ENCODE peak calls at places on chromosomes 16 and 17, in four cellular contexts. P is progenitor cell of endocrine pancreas, W is uterus, Y is stomach. K is an unnamed sample.

GRCh38 chr17:9982159-9982558 is 77.1 kb upstream of the RCVRN start:
- DNase-seq in P (no peak), W (no peak), Y (no peak), K (no peak)

GRCh38 chr17:39974433-39974832 is 6.2 kb upstream of the PSMD3 start:
- DNase-seq in P (no peak), W (no peak), Y (no peak), K (no peak)

GRCh38 chr17:61209524-61209923 is 190.1 kb upstream of the TBX2 start:
- DNase-seq in P (no peak), W (no peak), Y (no peak), K (no peak)

GRCh38 chr17:48259710-48260291 is 152.2 kb downstream of the SNX11 start:
- DNase-seq in P (no peak), W (no peak), Y (no peak), K (no peak)

GRCh38 chr17:3594056-3594810 is 15.0 kb downstream of the TRPV1 start:
- DNase-seq in P (no peak), W (no peak), Y (no peak), K (no peak)

GRCh38 chr17:82912571-82913089 is 72.8 kb upstream of the ZNF750 start:
- DNase-seq in P (no peak), W (no peak), Y (no peak), K (no peak)

GRCh38 chr16:67396775-67397450 is 3.6 kb upstream of the TPPP3 start:
- DNase-seq in P (no peak), W (no peak), Y (no peak), K (no peak)

GRCh38 chr17:47660064-47660492 is 10.4 kb downstream of the KPNB1 start:
- DNase-seq in P (no peak), W (no peak), Y (no peak), K (no peak)

GRCh38 chr17:42233994-42234393 is 39.7 kb upstream of the GHDC start:
- DNase-seq in P (no peak), W (no peak), Y (no peak), K (no peak)

GRCh38 chr16:9061358-9061813 is 30.1 kb upstream of the HAPSTR1 start:
- DNase-seq in P (no peak), W (no peak), Y (no peak), K (no peak)

GRCh38 chr17:78534492-78535284 is 42.5 kb downstream of the DNAH17 start:
- DNase-seq in P (no peak), W (no peak), Y (no peak), K (no peak)
- TF ChIP-seq CTCF in P (no peak), W (no peak), Y (no peak), K (no peak)

DNA sequence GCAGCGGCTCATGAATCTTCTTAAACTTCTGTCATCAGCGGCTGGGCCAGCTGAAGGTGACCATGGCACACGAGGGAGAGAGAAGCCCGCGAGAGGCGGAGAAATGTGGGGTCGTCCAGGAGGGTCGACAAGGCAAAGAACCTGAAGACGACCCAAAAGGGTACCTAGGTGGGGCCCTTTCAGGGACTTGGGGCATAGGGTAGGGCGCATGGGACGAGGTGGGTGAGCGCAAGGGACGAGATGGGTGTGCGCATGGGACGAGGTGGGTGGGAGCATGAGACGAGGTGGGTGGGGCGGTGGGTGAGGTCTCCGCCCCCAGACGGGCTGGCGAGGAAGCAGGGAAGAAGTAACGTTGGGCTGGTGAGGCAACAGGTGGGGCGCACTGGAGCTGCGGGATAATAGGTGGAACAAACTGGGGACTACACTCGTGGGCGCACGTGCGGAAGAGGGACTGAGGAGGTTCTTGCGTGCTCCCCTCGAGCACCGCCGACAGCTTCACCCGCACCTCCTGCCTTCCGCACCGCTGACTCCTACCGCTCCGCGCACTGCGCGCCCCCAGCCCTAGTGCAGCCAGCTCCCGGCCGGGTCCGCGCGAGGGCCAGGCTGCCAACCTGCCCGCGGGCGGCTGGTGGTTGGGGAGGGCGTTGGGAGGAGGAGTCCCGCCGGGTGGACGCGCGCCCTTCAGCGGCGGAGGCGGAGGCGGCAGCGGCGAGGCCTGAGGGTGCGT is 23.2 kb upstream of the CRYM start:
- DNase-seq in P (peak), W (peak), Y (peak), K (peak)
- TF ChIP-seq CTCF in P (peak), W (no peak), Y (peak), K (peak)

DNA sequence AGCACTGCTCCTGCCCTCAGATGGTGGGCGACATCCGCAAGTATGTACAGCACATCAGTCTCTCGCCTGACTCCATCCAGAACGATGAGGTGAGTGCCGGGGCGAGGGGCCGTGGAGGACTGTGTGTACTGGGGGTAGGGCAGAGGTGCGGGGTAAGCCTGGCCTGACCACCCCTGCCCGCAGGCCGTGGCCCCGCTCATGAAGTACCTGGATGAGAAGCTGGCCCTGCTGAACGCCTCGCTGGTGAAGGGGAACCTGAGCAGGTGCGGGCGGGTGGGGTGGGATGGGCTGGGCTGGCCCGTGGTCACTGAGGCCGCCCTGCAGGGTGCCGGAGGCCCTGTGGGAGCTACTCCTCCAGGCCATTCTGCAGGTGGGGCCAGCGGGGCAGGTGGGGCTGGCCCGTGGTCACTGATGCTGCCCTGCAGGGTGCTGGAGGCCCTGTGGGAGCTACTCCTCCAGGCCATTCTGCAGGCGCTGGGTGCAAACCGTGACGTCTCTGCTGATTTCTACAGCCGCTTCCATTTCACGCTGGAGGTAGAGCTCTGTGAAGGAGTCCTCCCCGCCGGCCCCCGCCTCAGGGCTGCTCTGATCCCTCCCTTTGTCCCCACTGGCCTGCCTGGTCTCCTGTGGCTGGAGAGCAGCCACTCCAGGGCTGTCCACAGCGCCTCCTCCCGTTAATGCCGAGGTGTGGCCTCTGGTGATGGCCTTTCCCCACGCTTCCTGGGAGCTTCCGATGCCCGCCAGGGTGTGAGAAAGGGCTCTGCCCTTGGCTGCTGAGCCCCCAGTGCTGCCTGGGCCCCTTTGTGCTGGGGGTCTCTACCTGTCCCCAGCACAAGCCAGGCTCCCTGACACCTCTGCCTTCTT is 5.0 kb downstream of the TSR3 start:
- DNase-seq in P (no peak), W (no peak), Y (no peak), K (no peak)
- TF ChIP-seq CTCF in P (no peak), W (no peak), Y (no peak), K (no peak)

GRCh38 chr16:90019543-90020259 is 445 bp upstream of the DBNDD1 start:
- DNase-seq in P (peak), W (no peak), Y (peak), K (no peak)
- TF ChIP-seq CTCF in P (peak), W (no peak), Y (peak), K (peak)

GRCh38 chr17:2475056-2475455 is 36.6 kb downstream of the METTL16 start:
- DNase-seq in P (no peak), W (no peak), Y (no peak), K (no peak)
- TF ChIP-seq CTCF in P (no peak), W (no peak), Y (no peak), K (no peak)

GRCh38 chr17:5396612-5397011 is 22.9 kb downstream of the NUP88 start:
- DNase-seq in P (no peak), W (no peak), Y (no peak), K (no peak)

GRCh38 chr17:5405400-5405799 is 14.1 kb downstream of the NUP88 start:
- DNase-seq in P (no peak), W (no peak), Y (no peak), K (no peak)

DNA sequence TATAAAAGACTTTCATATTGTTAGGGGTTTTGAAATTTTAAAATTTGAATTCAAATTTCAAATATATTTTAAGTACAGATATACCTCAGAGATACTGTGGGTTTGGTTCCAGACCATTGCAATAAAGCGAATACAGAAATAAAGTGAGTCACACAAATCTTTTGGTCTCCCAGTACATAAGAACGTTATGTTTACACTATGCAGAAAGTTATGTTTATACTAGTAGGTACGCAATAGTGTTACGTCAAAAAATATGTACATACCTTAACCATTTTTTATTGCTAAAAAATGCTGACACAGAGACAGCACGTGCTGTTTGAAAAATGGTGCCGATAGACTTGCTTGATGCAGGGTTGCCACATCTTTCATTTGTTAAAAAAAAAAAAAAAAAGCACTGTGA is 19.7 kb downstream of the NUP88 start:
- DNase-seq in P (no peak), W (no peak), Y (no peak), K (no peak)
- TF ChIP-seq CTCF in P (no peak), W (no peak), Y (no peak), K (no peak)

DNA sequence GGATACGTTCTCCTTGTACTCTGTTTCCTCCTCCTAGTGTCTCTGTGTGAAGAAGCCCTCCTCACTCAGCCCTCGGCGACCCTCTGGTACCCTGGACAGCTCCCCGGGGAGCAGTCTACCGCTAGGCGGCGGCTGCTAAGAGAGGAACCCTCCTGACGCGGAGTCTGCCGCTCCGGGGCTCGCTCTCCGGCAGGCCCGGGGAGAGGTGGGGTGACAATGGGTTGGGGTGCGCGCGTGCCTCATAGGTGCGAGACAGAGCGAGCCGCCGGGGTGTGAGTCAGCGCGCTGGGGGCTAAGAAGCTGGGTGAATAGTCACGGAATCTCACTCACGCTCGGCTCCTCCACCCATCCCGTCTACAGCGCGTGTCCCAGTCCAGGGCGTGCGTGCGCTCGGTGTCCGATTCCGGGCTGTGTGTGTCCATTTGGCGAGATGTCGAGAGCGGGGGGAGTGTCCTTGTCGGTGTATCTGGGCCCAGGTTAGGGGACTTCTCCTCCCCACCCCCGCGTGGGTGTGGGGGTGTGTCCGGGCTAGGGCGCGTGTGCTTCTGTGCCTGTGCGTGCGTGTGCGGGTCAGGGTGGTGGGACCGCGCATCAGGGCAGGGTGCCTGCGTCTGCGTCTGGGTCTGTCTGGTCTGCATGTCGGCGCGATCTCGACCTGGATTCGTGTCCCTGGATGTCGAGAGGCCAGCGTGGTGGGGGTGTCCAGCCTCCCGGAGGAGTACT is 578 bp upstream of the HS3ST2 start:
- DNase-seq in P (peak), W (no peak), Y (peak), K (peak)
- TF ChIP-seq CTCF in P (peak), W (peak), Y (peak), K (peak)

GRCh38 chr16:57955572-57955971 is 15.4 kb downstream of the CNGB1 start:
- DNase-seq in P (no peak), W (no peak), Y (peak), K (no peak)
- TF ChIP-seq CTCF in P (no peak), W (no peak), Y (no peak), K (no peak)

DNA sequence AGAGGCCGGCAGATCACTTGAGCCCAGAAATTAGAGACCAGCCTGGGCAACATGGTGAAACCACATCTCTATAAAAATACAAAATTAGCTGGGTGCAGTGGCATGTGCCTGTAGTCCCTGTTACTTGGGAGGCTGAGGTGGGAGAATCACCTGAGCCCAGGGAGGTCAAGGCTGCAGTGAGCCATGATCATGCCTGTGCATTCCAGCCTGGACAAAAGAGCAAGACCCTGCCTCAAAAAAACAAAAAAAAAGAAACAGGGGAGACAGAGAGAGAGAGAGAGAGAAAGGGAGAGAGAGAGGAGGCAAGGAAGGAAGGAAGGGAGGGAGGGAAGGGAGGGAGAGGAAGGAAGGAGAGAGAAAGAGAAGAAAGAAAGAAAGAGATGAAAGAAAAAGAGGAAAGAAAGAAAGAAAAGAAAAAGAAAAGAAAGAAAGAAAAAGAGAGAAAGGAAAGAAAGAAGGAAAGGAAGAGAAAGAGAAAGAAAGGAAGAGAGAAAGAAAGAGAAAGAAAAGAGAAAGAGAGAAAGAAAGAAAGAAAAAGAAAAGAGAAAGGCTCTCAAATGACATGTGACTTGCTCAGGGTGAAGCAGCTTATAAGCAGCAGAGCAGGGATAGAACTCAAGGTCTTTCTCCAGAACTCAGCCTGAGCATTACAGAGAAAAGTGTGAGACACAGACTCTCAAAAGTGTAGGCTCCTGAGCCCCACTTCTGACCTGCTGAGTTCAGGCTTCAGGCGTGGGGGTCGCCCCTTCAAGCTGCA is 15.5 kb downstream of the CX3CL1 start:
- DNase-seq in P (no peak), W (no peak), Y (no peak), K (no peak)
- TF ChIP-seq CTCF in P (no peak), W (no peak), Y (no peak), K (no peak)

GRCh38 chr16:287981-288920 is 5.3 kb downstream of the PDIA2 start:
- DNase-seq in P (no peak), W (no peak), Y (no peak), K (no peak)

GRCh38 chr16:286491-287297 is 3.7 kb downstream of the PDIA2 start:
- DNase-seq in P (no peak), W (no peak), Y (no peak), K (no peak)

GRCh38 chr16:285146-286055 is 2.4 kb downstream of the PDIA2 start:
- DNase-seq in P (no peak), W (no peak), Y (no peak), K (no peak)

GRCh38 chr16:289395-289997 is 6.5 kb downstream of the PDIA2 start:
- DNase-seq in P (no peak), W (no peak), Y (no peak), K (no peak)

DNA sequence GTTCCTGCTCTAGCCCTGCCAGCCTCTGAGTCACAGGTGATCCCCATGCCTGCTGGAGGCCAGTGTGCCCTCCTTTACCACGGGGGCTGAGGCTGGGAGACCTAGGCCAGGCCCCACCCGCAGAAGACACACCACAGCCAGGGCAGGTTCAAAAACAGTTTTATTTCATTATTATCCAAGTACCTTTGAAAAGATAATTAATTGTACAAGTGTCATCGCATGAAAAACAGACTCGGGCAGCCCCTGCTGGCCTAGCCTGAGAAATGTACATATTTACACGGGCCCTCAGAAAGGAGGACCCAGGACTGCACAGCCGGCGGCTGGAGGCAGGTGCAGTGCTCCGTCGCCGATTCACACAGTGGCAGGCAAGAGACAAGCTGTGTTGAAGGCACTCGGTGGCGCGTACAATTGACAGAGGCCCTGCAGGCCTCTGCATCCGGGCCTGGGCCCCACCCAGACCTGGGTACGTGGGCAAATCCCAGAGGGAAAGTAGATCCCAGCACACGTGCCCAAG is 4.4 kb downstream of the PDIA2 start:
- DNase-seq in P (no peak), W (no peak), Y (peak), K (no peak)
- TF ChIP-seq CTCF in P (peak), W (no peak), Y (no peak), K (no peak)

K was measured in neural crest cell.